ENCODE peak calls at places on chromosomes 13 and 19, in eight cellular contexts. H is ELF-1, E is bronchial epithelial cell, K is AG04450, F is lower leg skin, N is KBM-7, W is GM04504, A is iPS-NIHi11. C is an unnamed sample.

GRCh38 chr13:51684076-51684475 is 99.8 kb downstream of the WDFY2 start:
- DNase-seq in H (no peak), E (no peak), K (no peak), F (no peak), N (no peak), W (peak), A (no peak), C (no peak)

GRCh38 chr13:90562388-90562787 is 785.1 kb upstream of the MIR17HG start:
- DNase-seq in H (no peak), E (no peak), K (no peak), F (no peak), N (no peak), W (no peak), A (peak), C (no peak)

GRCh38 chr13:51148952-51149573 is 38.0 kb upstream of the C13orf42 start:
- DNase-seq in H (peak), E (peak), K (peak), F (no peak), N (peak), W (peak), A (peak), C (peak)

GRCh38 chr19:752652-753517 is 2.0 kb downstream of the MISP start:
- DNase-seq in H (peak), E (peak), K (peak), F (no peak), N (peak), W (peak), A (peak), C (no peak)

GRCh38 chr13:103272770-103273169 is 206.6 kb upstream of the SLC10A2 start:
- DNase-seq in H (no peak), E (peak), K (no peak), F (no peak), N (no peak), W (no peak), A (no peak), C (no peak)

GRCh38 chr19:37014456-37014855 is 63.8 kb upstream of the ZNF420 start:
- DNase-seq in H (no peak), E (no peak), K (no peak), F (no peak), N (no peak), W (no peak), A (no peak), C (no peak)

GRCh38 chr13:20148501-20149183 is 12.2 kb downstream of the GJA3 start:
- DNase-seq in H (no peak), E (no peak), K (no peak), F (no peak), N (no peak), W (no peak), A (no peak), C (no peak)

GRCh38 chr13:34360702-34361101 is 542.8 kb downstream of the RFC3 start:
- DNase-seq in H (no peak), E (peak), K (no peak), F (no peak), N (no peak), W (no peak), A (no peak), C (no peak)

GRCh38 chr13:91659583-91660415 is 261.4 kb downstream of the GPC5 start:
- DNase-seq in H (no peak), E (no peak), K (no peak), F (no peak), N (no peak), W (no peak), A (no peak), C (no peak)